ENCODE peak calls at places on chromosomes 11 and 22, in nine cellular contexts. G, T, L, W, R, V, Y, H and J are unnamed samples.

GRCh38 chr11:1844221-1845094 is 5.7 kb downstream of the TNNI2 start:
- DNase-seq in T (no peak), V (peak; percentile 84), Y (peak; percentile 73), R (peak; percentile 38), H (peak; percentile 68), W (peak; percentile 42), L (peak; percentile 67), G (no peak), J (peak; percentile 62)

GRCh38 chr22:37746366-37747089 is 49.7 kb downstream of the TRIOBP start:
- DNase-seq in H (no peak), G (peak; percentile 23), W (no peak), T (no peak), Y (peak; percentile 49), R (no peak), V (peak; percentile 76), L (peak; percentile 43), J (peak; percentile 27)

GRCh38 chr11:47864910-47865309 is 16.8 kb upstream of the NUP160 start:
- DNase-seq in V (no peak), L (no peak), G (no peak), Y (no peak), H (no peak), T (no peak), W (no peak), R (no peak), J (no peak)

GRCh38 chr11:67099841-67100324 is 19.2 kb upstream of the KDM2A start:
- DNase-seq in T (no peak), G (no peak), Y (no peak), R (no peak), L (no peak), V (no peak), H (no peak), W (no peak), J (no peak)

GRCh38 chr11:105609341-105609781 is 512 bp upstream of the GRIA4 start:
- DNase-seq in T (peak; percentile 28), H (peak; percentile 17), G (peak; percentile 23), R (no peak), V (no peak), L (no peak), Y (no peak), W (no peak), J (peak; percentile 35)

GRCh38 chr22:29245626-29246385 is 22.0 kb downstream of the RHBDD3 start:
- DNase-seq in G (peak; percentile 74), L (peak; percentile 66), V (peak; percentile 80), W (peak; percentile 62), T (peak; percentile 53), R (peak; percentile 74), H (peak; percentile 86), Y (peak; percentile 66), J (peak; percentile 60)

GRCh38 chr11:5228124-5228523 is 1.3 kb upstream of the HBB start:
- DNase-seq in T (no peak), H (no peak), L (no peak), W (no peak), V (no peak), Y (no peak), R (no peak), G (no peak), J (no peak)

GRCh38 chr22:38413085-38414008 is 41.7 kb downstream of the KCNJ4 start:
- DNase-seq in G (peak; percentile 42), T (no peak), H (peak; percentile 40), R (no peak), V (peak; percentile 69), Y (peak; percentile 53), L (peak; percentile 54), W (no peak), J (peak; percentile 53)

GRCh38 chr11:36345084-36345511 is 49.0 kb downstream of the PRR5L start:
- DNase-seq in V (no peak), L (no peak), G (no peak), W (no peak), Y (no peak), R (no peak), T (no peak), H (no peak), J (peak; percentile 94)

GRCh38 chr11:7353100-7353499 is 101.4 kb downstream of the SYT9 start:
- DNase-seq in L (no peak), G (peak; percentile 26), V (no peak), T (peak; percentile 10), H (peak; percentile 34), R (peak; percentile 11), W (peak; percentile 9), Y (no peak), J (peak; percentile 23)

GRCh38 chr22:50612715-50613221 is 12.2 kb downstream of the MAPK8IP2 start:
- DNase-seq in R (no peak), W (no peak), H (no peak), Y (no peak), L (no peak), V (no peak), T (no peak), G (no peak), J (peak; percentile 66)

GRCh38 chr11:11435673-11436072 is 82.6 kb upstream of the CSNK2A3 start:
- DNase-seq in T (no peak), W (no peak), G (no peak), H (no peak), R (no peak), L (no peak), Y (no peak), V (no peak), J (no peak)

GRCh38 chr11:122204206-122204605 is 88.2 kb upstream of the BLID start:
- DNase-seq in W (no peak), V (no peak), R (no peak), L (no peak), Y (no peak), T (peak; percentile 92), G (no peak), H (no peak), J (no peak)

GRCh38 chr11:122201126-122201525 is 85.1 kb upstream of the BLID start:
- DNase-seq in G (no peak), H (no peak), W (no peak), Y (no peak), V (no peak), T (no peak), L (no peak), R (no peak), J (no peak)

GRCh38 chr11:122205036-122205435 is 89.0 kb upstream of the BLID start:
- DNase-seq in V (no peak), R (no peak), Y (no peak), G (no peak), W (no peak), T (peak; percentile 52), L (no peak), H (no peak), J (no peak)

GRCh38 chr11:122202951-122203456 is 87.0 kb upstream of the BLID start:
- DNase-seq in L (peak; percentile 63), T (peak; percentile 69), H (peak; percentile 79), R (peak; percentile 77), G (peak; percentile 74), W (peak; percentile 15), Y (peak; percentile 66), V (peak; percentile 81), J (peak; percentile 31)

GRCh38 chr11:122202161-122202950 is 86.3 kb upstream of the BLID start:
- DNase-seq in T (peak; percentile 76), L (no peak), V (no peak), G (no peak), Y (no peak), W (no peak), R (no peak), H (peak; percentile 48), J (peak; percentile 86)
- H3K27ac ChIP-seq in T (peak overlapping the region; percentile 74), L (peak overlapping the region; percentile 49), V (no peak overlapping the region), G (no peak overlapping the region), Y (peak overlapping the region; percentile 36), W (no peak overlapping the region), R (peak overlapping the region; percentile 53), H (peak overlapping the region; percentile 85), J (no peak overlapping the region)

DNA sequence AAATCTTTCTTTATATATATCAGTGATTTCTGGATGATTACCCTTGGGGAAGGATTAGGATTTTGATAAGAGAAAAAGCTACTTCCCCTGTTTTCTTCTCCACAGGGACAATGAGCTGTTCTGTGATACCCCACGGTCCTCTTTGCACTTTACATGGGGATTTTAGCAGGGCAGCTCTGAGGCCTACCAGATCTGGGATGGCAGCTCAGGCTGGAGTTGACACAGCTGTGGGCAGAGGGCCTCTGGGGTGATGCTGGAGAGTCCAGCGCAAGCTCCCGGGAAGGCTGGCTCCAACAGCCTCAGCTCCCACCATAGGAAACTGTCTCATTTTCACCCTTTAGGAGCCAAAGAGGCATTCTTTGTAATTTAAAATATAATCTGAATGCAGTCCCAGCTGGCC is 383.8 kb upstream of the NARS2 start:
- DNase-seq in Y (no peak), T (no peak), G (no peak), W (no peak), L (no peak), V (no peak), H (no peak), R (no peak), J (no peak)
- H3K4me3 ChIP-seq in Y (no peak overlapping the region), T (no peak overlapping the region), G (no peak overlapping the region), W (no peak overlapping the region), L (no peak overlapping the region), V (no peak overlapping the region), H (no peak overlapping the region), R (no peak overlapping the region), J (no peak overlapping the region)

DNA sequence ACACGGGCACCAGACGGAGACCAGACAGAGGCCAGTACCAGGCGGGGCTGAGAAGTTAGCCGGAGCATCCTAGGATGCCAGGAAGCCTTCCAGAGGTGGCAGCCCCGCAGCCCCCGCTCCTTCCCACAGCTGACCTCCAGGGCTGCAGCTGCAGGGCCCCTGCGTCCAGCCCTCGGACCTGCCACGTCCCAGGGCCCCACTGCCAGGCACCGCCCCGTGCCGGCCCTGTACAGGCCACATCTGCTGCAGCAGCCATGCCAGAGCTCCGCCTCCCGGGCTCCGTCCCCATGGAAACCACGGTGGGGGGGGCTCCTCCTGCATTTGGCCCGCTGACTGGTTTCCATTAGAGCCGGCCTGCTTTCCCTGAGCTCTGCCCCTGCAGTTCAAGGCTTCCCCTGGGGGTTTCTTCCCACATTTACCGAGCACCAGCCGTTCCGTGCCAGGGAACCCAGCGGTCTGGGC is 62.5 kb upstream of the PPARA start:
- DNase-seq in W (no peak), H (peak; percentile 90), V (peak; percentile 84), Y (peak; percentile 93), T (peak; percentile 90), L (peak; percentile 92), R (peak; percentile 93), G (no peak), J (no peak)
- H3K27ac ChIP-seq in W (no peak overlapping the region), H (peak overlapping the region; percentile 98), V (peak overlapping the region; percentile 98), Y (peak overlapping the region; percentile 100), T (peak overlapping the region; percentile 92), L (peak overlapping the region; percentile 98), R (peak overlapping the region; percentile 73), G (no peak overlapping the region), J (no peak overlapping the region)

DNA sequence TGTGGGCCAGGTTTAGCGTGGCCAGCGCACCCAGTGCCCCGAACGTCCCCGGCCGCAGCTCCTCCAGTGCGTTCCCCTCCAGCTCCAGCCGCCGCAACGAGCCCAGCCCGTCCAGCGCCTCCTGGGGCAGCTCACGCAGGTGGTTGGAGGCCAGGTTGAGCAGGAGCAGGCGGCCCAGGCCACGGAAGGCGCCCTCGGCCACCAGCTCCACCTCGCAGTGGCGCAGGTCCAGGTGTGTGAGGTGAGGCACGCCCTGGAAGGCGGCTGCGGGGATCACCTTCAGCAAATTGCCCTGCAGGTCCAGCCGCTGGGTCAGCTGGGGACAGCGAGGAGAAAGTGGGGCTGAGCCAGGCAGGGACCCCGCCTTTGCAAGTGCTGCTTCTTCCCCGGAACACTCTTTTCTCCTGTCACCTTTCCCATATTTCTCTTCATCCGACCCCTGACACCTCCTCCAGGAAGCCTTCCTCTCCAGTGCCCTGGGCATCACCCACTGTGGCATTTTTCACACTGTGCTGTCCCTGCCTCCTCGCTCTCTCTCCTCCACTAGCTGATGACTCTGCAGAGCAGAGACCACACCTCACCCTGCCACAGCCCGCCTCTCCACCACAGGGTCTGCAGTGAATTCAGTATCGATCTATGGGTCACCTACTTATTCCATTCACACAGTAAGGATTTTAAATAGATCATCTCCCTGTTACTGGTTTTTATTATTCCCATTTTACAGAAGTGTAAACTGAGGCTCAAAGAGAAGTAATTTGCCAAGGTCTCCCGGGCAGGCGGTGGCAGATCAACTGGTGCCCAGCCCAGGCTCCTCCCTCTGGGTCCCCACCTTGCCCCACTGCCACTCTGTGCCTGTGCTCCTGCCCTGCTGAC is 1.9 kb downstream of the CHADL start:
- DNase-seq in R (no peak), L (no peak), T (no peak), H (no peak), G (no peak), V (no peak), W (no peak), Y (no peak), J (no peak)
- H3K4me3 ChIP-seq in R (peak overlapping the region; percentile 60), L (no peak overlapping the region), T (no peak overlapping the region), H (peak overlapping the region; percentile 50), G (no peak overlapping the region), V (no peak overlapping the region), W (no peak overlapping the region), Y (peak overlapping the region; percentile 66), J (no peak overlapping the region)